ENCODE peak calls at places on chromosome 14, in six cellular contexts. E is IMR-90, G is Peyer's patch, A is HTR-8/SVneo, Y is pancreas, K is Karpas-422. M is an unnamed sample.
A peak's percentile ranks its signal among the peaks of the same experiment; 100 is the strongest.

GRCh38 chr14:95818581-95818980 is 58.1 kb upstream of the TUNAR start:
- DNase-seq in E (no peak), G (no peak), A (no peak), Y (no peak), K (no peak), M (no peak)

GRCh38 chr14:84108746-84109457 is 1421.0 kb upstream of the FLRT2 start:
- DNase-seq in E (no peak), G (no peak), A (no peak), Y (no peak), K (no peak), M (no peak)

GRCh38 chr14:75826599-75826998 is 155.2 kb downstream of the TGFB3 start:
- DNase-seq in E (peak; percentile 55), G (no peak), A (no peak), Y (no peak), K (no peak), M (no peak)

GRCh38 chr14:103734081-103734888 is 18.7 kb downstream of the ZFYVE21 start:
- DNase-seq in E (no peak), G (no peak), A (no peak), Y (no peak), K (no peak), M (no peak)

GRCh38 chr14:30610719-30611388 is 11.3 kb upstream of the SCFD1 start:
- DNase-seq in E (peak; percentile 81), G (no peak), A (peak; percentile 22), Y (peak; percentile 35), K (peak; percentile 75), M (peak; percentile 68)

GRCh38 chr14:43647302-43647701 is 859.8 kb downstream of the FSCB start:
- DNase-seq in E (no peak), G (no peak), A (no peak), Y (no peak), K (peak; percentile 73), M (no peak)

GRCh38 chr14:21494902-21495762 is 16.0 kb downstream of the METTL3 start:
- DNase-seq in E (peak; percentile 80), G (no peak), A (no peak), Y (no peak), K (peak; percentile 40), M (no peak)

GRCh38 chr14:76546426-76547221 is 170.7 kb downstream of the ESRRB start:
- DNase-seq in E (no peak), G (no peak), A (peak; percentile 68), Y (no peak), K (peak; percentile 89), M (no peak)

GRCh38 chr14:76863724-76864407 is 37.7 kb downstream of the LRRC74A start:
- DNase-seq in E (no peak), G (peak; percentile 19), A (no peak), Y (no peak), K (no peak), M (peak; percentile 17)

GRCh38 chr14:77238996-77239395 is 32.0 kb downstream of the NGB start:
- DNase-seq in E (no peak), G (no peak), A (no peak), Y (no peak), K (no peak), M (no peak)

GRCh38 chr14:50835280-50835679 is 4.3 kb upstream of the NIN start:
- DNase-seq in E (peak; percentile 73), G (peak; percentile 70), A (no peak), Y (no peak), K (no peak), M (no peak)

GRCh38 chr14:50600849-50601248 is 40.9 kb downstream of the ATL1 start:
- DNase-seq in E (no peak), G (no peak), A (no peak), Y (peak; percentile 41), K (no peak), M (no peak)

GRCh38 chr14:101709962-101710891 is 51.3 kb upstream of the PPP2R5C start:
- DNase-seq in E (no peak), G (peak; percentile 13), A (no peak), Y (no peak), K (no peak), M (no peak)

GRCh38 chr14:55458800-55459577 is 18.6 kb upstream of the TBPL2 start:
- DNase-seq in E (peak; percentile 48), G (no peak), A (peak; percentile 28), Y (no peak), K (peak; percentile 59), M (no peak)

GRCh38 chr14:50943943-50944646 is at the start of gene PYGL:
- DNase-seq in E (peak; percentile 49), G (peak; percentile 20), A (peak; percentile 60), Y (peak; percentile 63), K (no peak), M (peak; percentile 2)

GRCh38 chr14:33016611-33017010 is 77.9 kb downstream of the NPAS3 start:
- DNase-seq in E (no peak), G (no peak), A (no peak), Y (no peak), K (no peak), M (no peak)

GRCh38 chr14:56752428-56752827 is 57.9 kb downstream of the OTX2 start:
- DNase-seq in E (no peak), G (no peak), A (no peak), Y (no peak), K (no peak), M (no peak)

GRCh38 chr14:72594099-72594901 is 299.6 kb downstream of the DPF3 start:
- DNase-seq in E (no peak), G (no peak), A (no peak), Y (no peak), K (no peak), M (no peak)

GRCh38 chr14:54669759-54670630 is 103.1 kb downstream of the SAMD4A start:
- DNase-seq in E (peak; percentile 85), G (no peak), A (peak; percentile 74), Y (no peak), K (no peak), M (no peak)

GRCh38 chr14:28635387-28635786 is 131.2 kb upstream of the FOXG1 start:
- DNase-seq in E (peak; percentile 16), G (no peak), A (peak; percentile 21), Y (no peak), K (peak; percentile 79), M (no peak)

GRCh38 chr14:72679106-72679505 is 214.8 kb downstream of the DPF3 start:
- DNase-seq in E (peak; percentile 52), G (no peak), A (no peak), Y (no peak), K (no peak), M (no peak)

GRCh38 chr14:51219473-51220448 is 20.3 kb upstream of the TMX1 start:
- DNase-seq in E (peak; percentile 54), G (no peak), A (no peak), Y (no peak), K (peak; percentile 70), M (peak; percentile 33)

GRCh38 chr14:102777711-102778615 is 714 bp downstream of the TRAF3 start:
- DNase-seq in E (peak; percentile 47), G (no peak), A (no peak), Y (peak; percentile 45), K (peak; percentile 81), M (no peak)

GRCh38 chr14:50021261-50021660 is 95.1 kb downstream of the VCPKMT start:
- DNase-seq in E (no peak), G (no peak), A (no peak), Y (no peak), K (no peak), M (no peak)

GRCh38 chr14:75422169-75422568 is 5.7 kb upstream of the JDP2 start:
- DNase-seq in E (peak; percentile 92), G (no peak), A (peak; percentile 72), Y (no peak), K (no peak), M (no peak)

GRCh38 chr14:24659916-24660570 is 26.1 kb upstream of the GZMB start:
- DNase-seq in E (no peak), G (no peak), A (no peak), Y (no peak), K (no peak), M (no peak)

M was measured in NCI-H2171.